ENCODE peak calls at places on chromosomes 16 and 17, in four cellular contexts. U is K562, Q is HepG2, N is GM12878. G is an unnamed sample.
A peak's percentile ranks its signal among the peaks of the same experiment; 100 is the strongest.

GRCh38 chr17:68572138-68572842 is 28.9 kb downstream of the FAM20A start:
- DNase-seq in U (no peak), Q (no peak), N (no peak), G (no peak)

GRCh38 chr17:48715496-48716399 is 6.6 kb downstream of the PRAC1 start:
- DNase-seq in U (no peak), Q (peak; percentile 42), N (no peak), G (no peak)

GRCh38 chr16:49332589-49333267 is 40.9 kb upstream of the C16orf78 start:
- DNase-seq in U (no peak), Q (no peak), N (no peak), G (no peak)

GRCh38 chr17:81890447-81891302 is 711 bp downstream of the ALYREF start:
- DNase-seq in U (peak; percentile 48), Q (no peak), N (no peak), G (peak; percentile 42)

GRCh38 chr16:3458278-3458851 is 14.9 kb downstream of the NAA60 start:
- DNase-seq in U (peak; percentile 53), Q (no peak), N (no peak), G (peak; percentile 79)

GRCh38 chr16:735982-736453 is 4.8 kb downstream of the CIAO3 start:
- DNase-seq in U (no peak), Q (no peak), N (no peak), G (no peak)

GRCh38 chr17:31580331-31581021 is 189.0 kb downstream of the RAB11FIP4 start:
- DNase-seq in U (no peak), Q (no peak), N (no peak), G (no peak)

GRCh38 chr17:73799091-73799490 is 154.8 kb upstream of the SDK2 start:
- DNase-seq in U (no peak), Q (no peak), N (no peak), G (no peak)

GRCh38 chr17:77352441-77352840 is 211.7 kb downstream of the SEC14L1 start:
- DNase-seq in U (no peak), Q (no peak), N (no peak), G (no peak)

GRCh38 chr17:9227819-9228407 is 206.6 kb downstream of the NTN1 start:
- DNase-seq in U (no peak), Q (no peak), N (no peak), G (no peak)

GRCh38 chr17:65346166-65346565 is 209.0 kb downstream of the RGS9 start:
- DNase-seq in U (no peak), Q (no peak), N (no peak), G (no peak)

GRCh38 chr16:85172465-85173071 is 60.3 kb upstream of the CIBAR2 start:
- DNase-seq in U (peak; percentile 65), Q (peak; percentile 75), N (no peak), G (peak; percentile 78)

GRCh38 chr16:9091867-9092281 is 430 bp downstream of the HAPSTR1 start:
- DNase-seq in U (peak; percentile 45), Q (no peak), N (no peak), G (no peak)

GRCh38 chr16:74998481-74999207 is at the start of gene ZNRF1:
- DNase-seq in U (peak; percentile 95), Q (peak; percentile 82), N (peak; percentile 73), G (peak; percentile 92)

GRCh38 chr16:13919330-13919682 is 648 bp upstream of the ERCC4 start:
- DNase-seq in U (peak; percentile 57), Q (peak; percentile 70), N (no peak), G (peak; percentile 47)

GRCh38 chr16:88049561-88050545 is 98.6 kb downstream of the BANP start:
- DNase-seq in U (no peak), Q (no peak), N (no peak), G (no peak)

GRCh38 chr16:50688867-50689266 is 4.5 kb upstream of the NOD2 start:
- DNase-seq in U (no peak), Q (no peak), N (no peak), G (no peak)

GRCh38 chr16:2005646-2006045 is 4.0 kb downstream of the ZNF598 start:
- DNase-seq in U (no peak), Q (no peak), N (no peak), G (peak; percentile 72)

GRCh38 chr17:9444687-9445086 is 130.9 kb downstream of the STX8 start:
- DNase-seq in U (no peak), Q (peak; percentile 69), N (no peak), G (no peak)

GRCh38 chr17:58263773-58264172 is 17.0 kb downstream of the MPO start:
- DNase-seq in U (no peak), Q (no peak), N (no peak), G (no peak)

GRCh38 chr17:63998050-63998720 is at the start of gene PRR29:
- DNase-seq in U (peak; percentile 83), Q (peak; percentile 66), N (no peak), G (peak; percentile 92)

GRCh38 chr17:43719578-43719977 is 39.0 kb downstream of the SOST start:
- DNase-seq in U (peak; percentile 9), Q (no peak), N (no peak), G (no peak)

GRCh38 chr16:80369559-80369958 is 171.2 kb upstream of the DYNLRB2 start:
- DNase-seq in U (peak; percentile 14), Q (peak; percentile 23), N (no peak), G (peak; percentile 70)

GRCh38 chr17:78159575-78160158 is 8.7 kb upstream of the SYNGR2 start:
- DNase-seq in U (no peak), Q (peak; percentile 90), N (peak; percentile 77), G (no peak)

GRCh38 chr16:73711441-73712080 is 585.1 kb upstream of the PSMD7 start:
- DNase-seq in U (no peak), Q (no peak), N (no peak), G (peak; percentile 27)

GRCh38 chr17:45312477-45313418 is 4.1 kb downstream of the MAP3K14 start:
- DNase-seq in U (no peak), Q (no peak), N (no peak), G (no peak)

GRCh38 chr17:70318061-70318460 is 148.7 kb downstream of the KCNJ2 start:
- DNase-seq in U (no peak), Q (no peak), N (no peak), G (no peak)

GRCh38 chr16:66899310-66899944 is 19.1 kb downstream of the PDP2 start:
- DNase-seq in U (peak; percentile 32), Q (no peak), N (no peak), G (no peak)

GRCh38 chr16:26530584-26531289 is 536.0 kb upstream of the C16orf82 start:
- DNase-seq in U (no peak), Q (peak; percentile 11), N (no peak), G (no peak)

GRCh38 chr16:26526633-26527032 is 540.1 kb upstream of the C16orf82 start:
- DNase-seq in U (no peak), Q (no peak), N (no peak), G (no peak)

GRCh38 chr16:26531290-26531730 is 535.4 kb upstream of the C16orf82 start:
- DNase-seq in U (no peak), Q (no peak), N (no peak), G (no peak)

DNA sequence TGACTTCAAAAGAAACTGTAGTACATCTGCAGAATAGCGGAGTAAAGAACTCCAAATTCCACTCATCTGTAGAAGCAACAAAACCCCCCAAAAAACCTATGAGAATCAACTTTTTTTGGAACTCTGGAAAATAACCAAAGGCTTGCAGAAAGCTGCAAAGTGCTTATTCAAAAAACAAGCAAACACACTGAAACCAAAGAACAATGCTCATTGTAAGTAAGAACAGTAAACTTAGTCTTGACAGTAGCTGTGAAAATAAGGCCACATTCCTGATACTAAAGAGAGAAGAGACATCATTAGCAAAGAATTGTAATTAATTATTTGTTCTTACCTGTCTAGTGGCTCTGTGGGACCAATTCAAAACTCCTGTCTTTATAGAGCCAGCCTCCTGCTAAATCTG is 534.3 kb upstream of the C16orf82 start:
- DNase-seq in U (no peak), Q (no peak), N (no peak), G (no peak)
- TF ChIP-seq JUNB in U (no peak), Q (no peak), N (no peak), G (no peak)

GRCh38 chr16:31213342-31213741 is 577 bp upstream of the TRIM72 start:
- DNase-seq in U (no peak), Q (no peak), N (no peak), G (no peak)

GRCh38 chr16:31213877-31214704 is at the start of gene TRIM72:
- DNase-seq in U (no peak), Q (no peak), N (no peak), G (no peak)

GRCh38 chr16:31216116-31216469 is 842 bp downstream of the PYDC1 start:
- DNase-seq in U (no peak), Q (no peak), N (no peak), G (no peak)

GRCh38 chr16:31215287-31216115 is 1.4 kb downstream of the PYDC1 start:
- DNase-seq in U (peak; percentile 88), Q (peak; percentile 39), N (no peak), G (peak; percentile 95)

GRCh38 chr16:31214705-31215286 is 877 bp downstream of the TRIM72 start:
- DNase-seq in U (no peak), Q (no peak), N (no peak), G (peak; percentile 61)
- H2AFZ ChIP-seq in U (peak overlapping the region; percentile 80), Q (no peak overlapping the region), N (no peak overlapping the region), G (peak overlapping the region; percentile 86)

GRCh38 chr16:12403746-12404658 is 399.7 kb downstream of the CPPED1 start:
- DNase-seq in U (no peak), Q (no peak), N (no peak), G (peak; percentile 35)

GRCh38 chr16:12409700-12410099 is 394.0 kb downstream of the CPPED1 start:
- DNase-seq in U (no peak), Q (no peak), N (no peak), G (no peak)

GRCh38 chr16:12406840-12407690 is 396.6 kb downstream of the CPPED1 start:
- DNase-seq in U (no peak), Q (peak; percentile 84), N (no peak), G (no peak)

GRCh38 chr16:12406158-12406557 is 397.5 kb downstream of the CPPED1 start:
- DNase-seq in U (no peak), Q (no peak), N (no peak), G (no peak)

DNA sequence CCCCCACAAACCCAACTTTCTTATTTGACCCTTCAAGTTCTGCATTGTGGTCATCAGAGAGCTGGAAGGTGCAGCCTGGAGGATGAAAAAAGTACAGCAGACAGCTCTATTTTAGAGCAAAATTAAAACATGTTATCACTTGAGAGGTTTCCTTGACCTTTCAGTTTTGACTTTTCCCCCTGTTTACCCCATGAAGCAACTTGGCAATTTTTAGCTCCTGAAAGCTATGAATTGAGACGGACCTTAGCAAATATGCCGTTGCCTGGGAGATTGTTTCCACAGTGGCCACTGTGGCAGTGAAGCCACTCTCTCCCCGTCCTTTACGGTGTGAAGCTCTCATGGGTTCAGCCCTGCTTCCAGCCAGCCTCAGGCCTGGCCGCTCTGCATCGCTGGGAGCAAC is 398.6 kb downstream of the CPPED1 start:
- DNase-seq in U (no peak), Q (no peak), N (peak; percentile 40), G (no peak)
- H3K4me3 ChIP-seq in U (no peak overlapping the region), Q (no peak overlapping the region), N (no peak overlapping the region), G (no peak overlapping the region)

GRCh38 chr17:7889166-7889584 is 586 bp downstream of the CHD3 start:
- DNase-seq in U (peak; percentile 10), Q (peak; percentile 85), N (no peak), G (peak; percentile 62)
- TF ChIP-seq JUNB in U (no peak), Q (no peak), N (no peak), G (no peak)

DNA sequence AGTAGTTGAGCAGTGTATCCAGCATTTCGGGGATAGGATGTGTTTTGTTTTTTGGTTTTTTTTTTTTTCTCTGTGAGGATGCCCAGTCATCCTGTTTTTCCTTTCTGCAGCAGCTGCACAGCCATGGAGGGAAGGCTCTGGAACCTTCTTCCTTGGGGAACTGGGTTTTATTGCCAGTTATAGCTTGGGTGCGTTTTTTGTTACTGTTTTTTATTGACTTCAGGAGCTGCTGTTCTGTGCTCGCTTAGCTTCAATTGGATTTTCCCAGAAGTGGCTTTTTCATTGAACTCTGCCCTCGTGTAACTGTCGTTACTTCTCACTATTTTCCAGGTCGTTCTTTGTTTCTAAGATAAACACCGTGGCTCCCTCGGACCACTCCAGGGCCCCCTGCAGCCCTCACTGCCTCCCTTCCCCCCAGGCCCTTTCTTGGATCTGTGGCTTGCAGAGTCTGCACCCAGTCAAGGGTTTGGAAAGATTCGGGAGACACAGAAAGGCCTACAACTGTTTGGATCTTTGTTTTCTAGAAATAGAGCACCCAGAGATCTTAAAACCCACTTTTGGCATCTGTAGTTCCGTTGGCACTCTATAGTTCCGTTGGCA is 119.7 kb upstream of the CACNG5 start:
- DNase-seq in U (no peak), Q (no peak), N (no peak), G (no peak)
- H2AFZ ChIP-seq in U (no peak overlapping the region), Q (no peak overlapping the region), N (no peak overlapping the region), G (no peak overlapping the region)